ENCODE peak calls at places on chromosomes 4 and X, in ten cellular contexts. D is H9; O is hepatocyte; S is body of pancreas; B is Karpas-422; A is pancreas; K is astrocyte; Y is transverse colon; H is CD8-positive, alpha-beta T cell; W is fibroblast of lung. X is an unnamed sample.
A peak's percentile ranks its signal among the peaks of the same experiment; 100 is the strongest.

GRCh38 chr4:146436423-146437162 is 85.1 kb downstream of the SLC10A7 start:
- DNase-seq in O (no peak), W (peak; percentile 8), D (no peak), Y (no peak), A (no peak), K (peak; percentile 9), H (no peak), B (no peak), S (no peak), X (no peak)

GRCh38 chrX:136586386-136586785 is 54.4 kb downstream of the VGLL1 start:
- DNase-seq in S (no peak), H (peak; percentile 19), A (no peak), K (peak; percentile 25), B (no peak), W (peak; percentile 18), Y (no peak), O (no peak), D (no peak), X (no peak)

GRCh38 chr4:38752393-38752961 is 30.3 kb downstream of the TLR10 start:
- DNase-seq in A (no peak), B (no peak), K (peak; percentile 58), O (no peak), D (no peak), S (no peak), H (no peak), W (peak; percentile 63), Y (no peak), X (no peak)

GRCh38 chr4:105895609-105896460 is 564 bp downstream of the NPNT start:
- DNase-seq in Y (peak; percentile 52), K (peak; percentile 2), W (peak; percentile 2), H (no peak), B (no peak), D (peak; percentile 45), O (peak; percentile 68), S (peak; percentile 56), A (peak; percentile 32), X (no peak)

GRCh38 chrX:134886201-134886600 is 104.6 kb upstream of the SMIM10 start:
- DNase-seq in S (no peak), W (peak; percentile 18), O (peak; percentile 13), K (no peak), Y (no peak), H (no peak), D (no peak), B (no peak), A (no peak), X (peak; percentile 66)

GRCh38 chrX:82748901-82749505 is 759.1 kb upstream of the POU3F4 start:
- DNase-seq in K (peak; percentile 11), S (no peak), D (no peak), A (no peak), Y (no peak), H (no peak), B (no peak), O (no peak), W (peak; percentile 30), X (no peak)

GRCh38 chrX:152907084-152907651 is 9.3 kb downstream of the ZNF185 start:
- DNase-seq in K (peak; percentile 93), W (peak; percentile 93), D (peak; percentile 85), O (peak; percentile 73), A (no peak), H (no peak), S (peak; percentile 21), Y (no peak), B (no peak), X (no peak)

GRCh38 chrX:46912673-46913491 is 661 bp downstream of the JADE3 start:
- DNase-seq in D (peak; percentile 49), S (peak; percentile 30), H (peak; percentile 16), B (peak; percentile 66), O (peak; percentile 66), W (peak; percentile 20), Y (peak; percentile 50), A (peak; percentile 41), K (no peak), X (no peak)

GRCh38 chrX:1165535-1166196 is 46.8 kb downstream of the CRLF2 start:
- DNase-seq in S (no peak), B (no peak), D (no peak), O (peak; percentile 45), Y (no peak), K (no peak), A (no peak), W (no peak), H (no peak), X (no peak)

GRCh38 chrX:18630956-18631355 is 41.0 kb downstream of the RS1 start:
- DNase-seq in H (no peak), A (no peak), Y (no peak), B (no peak), D (no peak), S (no peak), K (no peak), O (no peak), W (no peak), X (no peak)

GRCh38 chrX:36160056-36160455 is 240.5 kb downstream of the CFAP47 start:
- DNase-seq in D (no peak), B (no peak), Y (no peak), W (no peak), S (no peak), H (no peak), A (no peak), K (no peak), O (no peak), X (no peak)

GRCh38 chr4:109434793-109435080 is 1.1 kb downstream of the SEC24B start:
- DNase-seq in D (no peak), K (peak; percentile 54), W (peak; percentile 63), S (no peak), B (no peak), H (no peak), O (no peak), A (no peak), Y (no peak), X (no peak)

GRCh38 chr4:82797591-82798081 is 960 bp downstream of the SCD5 start:
- DNase-seq in O (no peak), W (peak; percentile 61), A (peak; percentile 33), K (peak; percentile 46), Y (peak; percentile 16), B (no peak), H (no peak), S (no peak), D (peak; percentile 59), X (no peak)

GRCh38 chr4:78634011-78634664 is 82.6 kb downstream of the ANXA3 start:
- DNase-seq in D (no peak), Y (no peak), H (no peak), O (no peak), A (no peak), S (no peak), B (no peak), K (peak; percentile 47), W (peak; percentile 54), X (no peak)

GRCh38 chrX:46340696-46341095 is 204.5 kb downstream of the ZNF674 start:
- DNase-seq in K (no peak), A (no peak), O (no peak), Y (no peak), S (no peak), D (no peak), H (no peak), B (no peak), W (no peak), X (no peak)

DNA sequence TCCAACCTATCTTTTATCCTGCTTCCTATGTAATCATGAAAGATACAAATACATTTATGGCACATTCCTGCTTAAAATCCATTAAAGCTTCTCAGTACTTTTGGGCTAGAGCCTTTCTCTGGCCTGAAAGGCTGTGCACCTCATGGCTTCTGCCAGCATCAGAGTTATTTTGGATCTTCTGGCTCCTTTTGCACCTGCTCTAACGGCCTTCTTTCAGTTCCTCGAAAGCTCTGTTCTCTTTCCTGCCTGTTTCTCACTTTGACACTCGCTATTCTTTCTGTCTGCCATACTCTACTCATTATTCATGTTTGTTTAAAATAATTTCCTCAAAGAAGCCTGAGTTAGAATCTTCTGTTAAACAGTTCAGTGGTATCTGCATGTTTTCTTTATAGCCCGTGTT is 86.0 kb downstream of the LRP2BP start:
- DNase-seq in Y (no peak), B (peak; percentile 51), O (no peak), S (no peak), W (no peak), A (no peak), H (no peak), D (no peak), K (no peak), X (no peak)
- H3K27ac ChIP-seq in Y (no peak overlapping the region), B (peak overlapping the region; percentile 45), O (no peak overlapping the region), S (no peak overlapping the region), W (no peak overlapping the region), A (no peak overlapping the region), H (no peak overlapping the region), D (no peak overlapping the region), K (no peak overlapping the region), X (no peak overlapping the region)

DNA sequence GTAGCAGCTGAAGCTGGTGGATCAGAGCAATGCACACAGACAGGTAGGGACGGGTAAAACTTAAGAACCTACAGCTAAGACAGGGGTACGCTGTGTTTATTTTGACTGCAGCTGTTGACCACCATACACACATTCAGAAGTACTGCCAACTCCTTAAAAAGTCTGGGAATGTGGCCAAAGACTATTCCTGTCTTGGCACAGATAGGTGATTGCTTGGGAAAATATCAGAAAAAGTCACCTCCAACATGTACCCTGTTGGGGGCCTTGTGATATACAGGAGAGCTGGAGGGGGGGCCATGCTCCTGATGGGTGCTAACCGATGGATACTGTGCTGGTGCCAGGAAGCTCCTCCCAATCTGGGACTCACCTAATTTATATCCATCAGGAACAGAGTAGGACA is 121.2 kb downstream of the VCX2 start:
- DNase-seq in A (no peak), O (no peak), S (no peak), B (no peak), Y (no peak), K (peak; percentile 53), H (no peak), D (no peak), W (peak; percentile 51), X (no peak)
- H3K27ac ChIP-seq in A (no peak overlapping the region), O (no peak overlapping the region), S (no peak overlapping the region), B (no peak overlapping the region), Y (no peak overlapping the region), K (no peak overlapping the region), H (no peak overlapping the region), D (no peak overlapping the region), W (no peak overlapping the region), X (no peak overlapping the region)

DNA sequence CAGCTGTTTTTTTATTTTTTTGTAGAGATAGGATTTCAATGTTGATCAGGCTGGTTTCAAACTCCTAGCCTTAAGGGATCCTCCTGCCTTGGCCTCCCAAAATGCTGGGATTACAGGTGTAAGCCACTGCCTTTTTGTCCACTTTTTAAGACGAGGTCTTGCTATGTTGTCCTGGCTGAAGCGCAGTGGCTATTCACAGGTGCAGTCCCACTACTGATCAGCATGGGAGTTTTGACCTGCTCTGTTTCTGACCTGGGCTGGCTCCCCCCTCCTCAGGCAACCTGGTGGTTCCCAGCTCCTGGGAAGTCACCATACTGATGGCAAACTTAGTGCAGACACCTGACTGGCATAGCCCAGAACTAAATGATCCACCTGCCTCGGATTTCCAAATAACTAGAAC is 2.3 kb upstream of the NSD2 start:
- DNase-seq in O (no peak), K (no peak), Y (no peak), S (no peak), W (no peak), D (no peak), B (no peak), A (no peak), H (no peak), X (no peak)
- H3K27ac ChIP-seq in O (peak overlapping the region; percentile 99), K (no peak overlapping the region), Y (peak overlapping the region; percentile 100), S (peak overlapping the region; percentile 100), W (no peak overlapping the region), D (no peak overlapping the region), B (no peak overlapping the region), A (peak overlapping the region; percentile 99), H (no peak overlapping the region), X (no peak overlapping the region)

GRCh38 chr4:189597341-189597740 is 343.3 kb upstream of the FRG1 start:
- DNase-seq in D (no peak), A (no peak), Y (no peak), S (no peak), W (no peak), H (no peak), B (no peak), O (no peak), K (no peak), X (no peak)

GRCh38 chr4:189600598-189601435 is 339.9 kb upstream of the FRG1 start:
- DNase-seq in D (no peak), H (no peak), Y (no peak), B (no peak), W (no peak), S (peak; percentile 14), A (no peak), O (peak; percentile 62), K (no peak), X (no peak)
- H3K27ac ChIP-seq in D (no peak overlapping the region), H (no peak overlapping the region), Y (no peak overlapping the region), B (no peak overlapping the region), W (no peak overlapping the region), S (no peak overlapping the region), A (no peak overlapping the region), O (peak overlapping the region; percentile 74), K (no peak overlapping the region), X (no peak overlapping the region)

X was measured in epithelial cell of prostate.